ENCODE peak calls at places on chromosomes 13 and 19, in eight cellular contexts. H is Daoy; Z is activated CD4-positive, alpha-beta T cell treated with anti-CD3 and anti-CD28 coated beads, Interleukin-2, amount 50 U/mL, for 48 hours; A is stimulated activated CD8-positive, alpha-beta memory T cell treated with anti-CD3 and anti-CD28 coated beads, Interleukin-12 subunit alpha, Interleukin-12 subunit beta, amount 100 ng/mL, for 1 hour; B is 8988T; I is ACHN; G is glomerular endothelial cell; Q is lower leg skin. S is an unnamed sample.
A peak's percentile ranks its signal among the peaks of the same experiment; 100 is the strongest.

GRCh38 chr19:1281270-1281894 is 4.3 kb upstream of the EFNA2 start:
- DNase-seq in H (no peak), Z (no peak), A (no peak), B (no peak), I (no peak), G (no peak), Q (no peak), S (no peak)

GRCh38 chr19:33388231-33388816 is 14.8 kb downstream of the CEBPG start:
- DNase-seq in H (no peak), Z (no peak), A (no peak), B (peak; percentile 29), I (no peak), G (no peak), Q (no peak), S (no peak)

GRCh38 chr13:60869941-60870613 is 473.1 kb downstream of the TDRD3 start:
- DNase-seq in H (no peak), Z (no peak), A (no peak), B (no peak), I (no peak), G (no peak), Q (no peak), S (no peak)

GRCh38 chr19:44552324-44552723 is 22.8 kb upstream of the CEACAM20 start:
- DNase-seq in H (peak; percentile 62), Z (peak; percentile 61), A (no peak), B (peak; percentile 33), I (peak; percentile 50), G (no peak), Q (no peak), S (no peak)

GRCh38 chr19:56671613-56671994 is at the start of gene ZNF835:
- DNase-seq in H (peak; percentile 79), Z (peak; percentile 77), A (peak; percentile 70), B (no peak), I (no peak), G (no peak), Q (peak; percentile 73), S (no peak)

GRCh38 chr19:4455742-4456565 is 1.6 kb downstream of the UBXN6 start:
- DNase-seq in H (peak; percentile 41), Z (no peak), A (no peak), B (no peak), I (peak; percentile 93), G (no peak), Q (no peak), S (no peak)

GRCh38 chr13:36362251-36362650 is 16.1 kb upstream of the SPART start:
- DNase-seq in H (peak; percentile 50), Z (no peak), A (no peak), B (no peak), I (peak; percentile 68), G (no peak), Q (no peak), S (no peak)

GRCh38 chr13:110442946-110443632 is 118.4 kb downstream of the RAB20 start:
- DNase-seq in H (no peak), Z (no peak), A (no peak), B (no peak), I (peak; percentile 40), G (no peak), Q (no peak), S (no peak)

GRCh38 chr13:113105032-113105993 is at the start of gene F7:
- DNase-seq in H (no peak), Z (no peak), A (no peak), B (no peak), I (no peak), G (no peak), Q (no peak), S (no peak)

GRCh38 chr19:29523568-29523967 is 2.2 kb upstream of the VSTM2B start:
- DNase-seq in H (no peak), Z (no peak), A (no peak), B (no peak), I (no peak), G (no peak), Q (no peak), S (no peak)

GRCh38 chr13:39376088-39376487 is 226.9 kb downstream of the LHFPL6 start:
- DNase-seq in H (no peak), Z (no peak), A (no peak), B (no peak), I (no peak), G (no peak), Q (no peak), S (no peak)

GRCh38 chr19:28424662-28425430 is 788.1 kb downstream of the UQCRFS1 start:
- DNase-seq in H (peak; percentile 36), Z (no peak), A (no peak), B (no peak), I (no peak), G (no peak), Q (no peak), S (no peak)

GRCh38 chr13:33235564-33235963 is 50.0 kb downstream of the STARD13 start:
- DNase-seq in H (no peak), Z (no peak), A (no peak), B (no peak), I (no peak), G (no peak), Q (no peak), S (no peak)

GRCh38 chr19:43446746-43447489 is 18.5 kb downstream of the LYPD3 start:
- DNase-seq in H (peak; percentile 75), Z (peak; percentile 78), A (peak; percentile 73), B (peak; percentile 52), I (peak; percentile 71), G (no peak), Q (peak; percentile 61), S (peak; percentile 10)

GRCh38 chr19:32104465-32105235 is 240.8 kb upstream of the ZNF507 start:
- DNase-seq in H (peak; percentile 91), Z (no peak), A (no peak), B (no peak), I (no peak), G (no peak), Q (no peak), S (no peak)

GRCh38 chr19:44576843-44577565 is 36.4 kb upstream of the IGSF23 start:
- DNase-seq in H (peak; percentile 64), Z (peak; percentile 12), A (no peak), B (no peak), I (peak; percentile 57), G (no peak), Q (no peak), S (no peak)

GRCh38 chr19:10736916-10737551 is 19.2 kb downstream of the DNM2 start:
- DNase-seq in H (no peak), Z (no peak), A (no peak), B (no peak), I (no peak), G (no peak), Q (no peak), S (no peak)

GRCh38 chr19:19043881-19044280 is 10.5 kb downstream of the ARMC6 start:
- DNase-seq in H (no peak), Z (no peak), A (no peak), B (no peak), I (no peak), G (no peak), Q (no peak), S (no peak)

GRCh38 chr13:67230774-67231480 is 791 bp upstream of the PCDH9 start:
- DNase-seq in H (peak; percentile 42), Z (peak; percentile 25), A (no peak), B (no peak), I (peak; percentile 66), G (no peak), Q (peak; percentile 20), S (no peak)

GRCh38 chr13:96817336-96817941 is 176.8 kb downstream of the OXGR1 start:
- DNase-seq in H (no peak), Z (no peak), A (no peak), B (no peak), I (peak; percentile 23), G (peak; percentile 14), Q (no peak), S (no peak)